ENCODE peak calls at places on chromosomes 13 and 19, in eight cellular contexts. One of them, this sample, is unnamed.

GRCh38 chr13:98842074-98842473 is 89.6 kb upstream of the SLC15A1 start:
- DNase-seq in IMR-90: no peak
- DNase-seq in H54: no peak
- DNase-seq in ovary: no peak
- DNase-seq in A549: no peak
- DNase-seq in sigmoid colon: no peak
- DNase-seq in heart left ventricle: no peak
- DNase-seq in HCT116: no peak
- DNase-seq in this sample: no peak

GRCh38 chr13:39144941-39145533 is 106.8 kb downstream of the NHLRC3 start:
- DNase-seq in IMR-90: peak; percentile 70
- DNase-seq in H54: peak; percentile 5
- DNase-seq in ovary: peak; percentile 74
- DNase-seq in A549: peak; percentile 52
- DNase-seq in sigmoid colon: peak; percentile 77
- DNase-seq in heart left ventricle: peak; percentile 63
- DNase-seq in HCT116: peak; percentile 41
- DNase-seq in this sample: peak; percentile 71

GRCh38 chr19:55062735-55063491 is at the start of gene RDH13:
- DNase-seq in IMR-90: peak; percentile 96
- DNase-seq in H54: peak; percentile 100
- DNase-seq in ovary: peak; percentile 96
- DNase-seq in A549: peak; percentile 99
- DNase-seq in sigmoid colon: peak; percentile 98
- DNase-seq in heart left ventricle: peak; percentile 98
- DNase-seq in HCT116: peak; percentile 96
- DNase-seq in this sample: peak; percentile 91

GRCh38 chr19:33861950-33862349 is 65.3 kb downstream of the KCTD15 start:
- DNase-seq in IMR-90: no peak
- DNase-seq in H54: no peak
- DNase-seq in ovary: no peak
- DNase-seq in A549: no peak
- DNase-seq in sigmoid colon: no peak
- DNase-seq in heart left ventricle: no peak
- DNase-seq in HCT116: no peak
- DNase-seq in this sample: no peak

GRCh38 chr13:55563267-55563666 is 1577.5 kb upstream of the PRR20A start:
- DNase-seq in IMR-90: no peak
- DNase-seq in H54: no peak
- DNase-seq in ovary: no peak
- DNase-seq in A549: no peak
- DNase-seq in sigmoid colon: no peak
- DNase-seq in heart left ventricle: no peak
- DNase-seq in HCT116: no peak
- DNase-seq in this sample: no peak

GRCh38 chr13:26051231-26052135 is at the start of gene SHISA2:
- DNase-seq in IMR-90: peak; percentile 31
- DNase-seq in H54: no peak
- DNase-seq in ovary: no peak
- DNase-seq in A549: peak; percentile 14
- DNase-seq in sigmoid colon: no peak
- DNase-seq in heart left ventricle: peak; percentile 46
- DNase-seq in HCT116: no peak
- DNase-seq in this sample: peak; percentile 72

GRCh38 chr19:2602391-2603181 is 99.9 kb downstream of the GNG7 start:
- DNase-seq in IMR-90: peak; percentile 81
- DNase-seq in H54: peak; percentile 62
- DNase-seq in ovary: peak; percentile 88
- DNase-seq in A549: no peak
- DNase-seq in sigmoid colon: peak; percentile 98
- DNase-seq in heart left ventricle: peak; percentile 89
- DNase-seq in HCT116: no peak
- DNase-seq in this sample: no peak

GRCh38 chr13:32124743-32125142 is 93.2 kb downstream of the FRY start:
- DNase-seq in IMR-90: no peak
- DNase-seq in H54: no peak
- DNase-seq in ovary: no peak
- DNase-seq in A549: no peak
- DNase-seq in sigmoid colon: no peak
- DNase-seq in heart left ventricle: no peak
- DNase-seq in HCT116: no peak
- DNase-seq in this sample: peak; percentile 77

GRCh38 chr13:113845055-113845454 is 18.8 kb downstream of the GAS6 start:
- DNase-seq in IMR-90: no peak
- DNase-seq in H54: no peak
- DNase-seq in ovary: no peak
- DNase-seq in A549: no peak
- DNase-seq in sigmoid colon: no peak
- DNase-seq in heart left ventricle: no peak
- DNase-seq in HCT116: no peak
- DNase-seq in this sample: no peak

GRCh38 chr19:40143612-40144011 is 47.6 kb upstream of the MAP3K10 start:
- DNase-seq in IMR-90: no peak
- DNase-seq in H54: no peak
- DNase-seq in ovary: no peak
- DNase-seq in A549: no peak
- DNase-seq in sigmoid colon: no peak
- DNase-seq in heart left ventricle: peak; percentile 50
- DNase-seq in HCT116: no peak
- DNase-seq in this sample: peak; percentile 6

GRCh38 chr13:48043789-48044503 is 6.4 kb downstream of the NUDT15 start:
- DNase-seq in IMR-90: peak; percentile 73
- DNase-seq in H54: no peak
- DNase-seq in ovary: no peak
- DNase-seq in A549: no peak
- DNase-seq in sigmoid colon: no peak
- DNase-seq in heart left ventricle: no peak
- DNase-seq in HCT116: no peak
- DNase-seq in this sample: no peak

GRCh38 chr13:103299079-103299478 is 232.9 kb upstream of the SLC10A2 start:
- DNase-seq in IMR-90: no peak
- DNase-seq in H54: no peak
- DNase-seq in ovary: no peak
- DNase-seq in A549: no peak
- DNase-seq in sigmoid colon: no peak
- DNase-seq in heart left ventricle: no peak
- DNase-seq in HCT116: no peak
- DNase-seq in this sample: no peak

GRCh38 chr13:82740442-82740841 is 1141.8 kb downstream of the SLITRK1 start:
- DNase-seq in IMR-90: no peak
- DNase-seq in H54: no peak
- DNase-seq in ovary: no peak
- DNase-seq in A549: no peak
- DNase-seq in sigmoid colon: peak; percentile 57
- DNase-seq in heart left ventricle: no peak
- DNase-seq in HCT116: no peak
- DNase-seq in this sample: no peak

GRCh38 chr19:40921005-40921897 is 39.2 kb upstream of the CYP2A7 start:
- DNase-seq in IMR-90: no peak
- DNase-seq in H54: no peak
- DNase-seq in ovary: peak; percentile 60
- DNase-seq in A549: peak; percentile 100
- DNase-seq in sigmoid colon: no peak
- DNase-seq in heart left ventricle: no peak
- DNase-seq in HCT116: peak; percentile 74
- DNase-seq in this sample: no peak

GRCh38 chr13:112776354-112776753 is 86.5 kb downstream of the ATP11A start:
- DNase-seq in IMR-90: no peak
- DNase-seq in H54: no peak
- DNase-seq in ovary: no peak
- DNase-seq in A549: no peak
- DNase-seq in sigmoid colon: no peak
- DNase-seq in heart left ventricle: no peak
- DNase-seq in HCT116: no peak
- DNase-seq in this sample: no peak

GRCh38 chr19:14933506-14933905 is 7.8 kb upstream of the OR7C2 start:
- DNase-seq in IMR-90: no peak
- DNase-seq in H54: no peak
- DNase-seq in ovary: no peak
- DNase-seq in A549: no peak
- DNase-seq in sigmoid colon: no peak
- DNase-seq in heart left ventricle: no peak
- DNase-seq in HCT116: no peak
- DNase-seq in this sample: no peak

GRCh38 chr19:6003976-6004375 is 26.0 kb upstream of the RANBP3 start:
- DNase-seq in IMR-90: no peak
- DNase-seq in H54: no peak
- DNase-seq in ovary: no peak
- DNase-seq in A549: no peak
- DNase-seq in sigmoid colon: no peak
- DNase-seq in heart left ventricle: no peak
- DNase-seq in HCT116: no peak
- DNase-seq in this sample: no peak

GRCh38 chr19:2962018-2962670 is 15.2 kb upstream of the TLE6 start:
- DNase-seq in IMR-90: peak; percentile 89
- DNase-seq in H54: no peak
- DNase-seq in ovary: peak; percentile 69
- DNase-seq in A549: peak; percentile 66
- DNase-seq in sigmoid colon: no peak
- DNase-seq in heart left ventricle: peak; percentile 45
- DNase-seq in HCT116: peak; percentile 68
- DNase-seq in this sample: peak; percentile 68

GRCh38 chr19:55809381-55810058 is 22.3 kb downstream of the NLRP11 start:
- DNase-seq in IMR-90: peak; percentile 33
- DNase-seq in H54: peak; percentile 91
- DNase-seq in ovary: peak; percentile 15
- DNase-seq in A549: peak; percentile 94
- DNase-seq in sigmoid colon: peak; percentile 66
- DNase-seq in heart left ventricle: peak; percentile 44
- DNase-seq in HCT116: peak; percentile 90
- DNase-seq in this sample: peak; percentile 85

GRCh38 chr19:40452016-40452415 is 7.9 kb upstream of the SERTAD3 start:
- DNase-seq in IMR-90: no peak
- DNase-seq in H54: no peak
- DNase-seq in ovary: no peak
- DNase-seq in A549: no peak
- DNase-seq in sigmoid colon: no peak
- DNase-seq in heart left ventricle: no peak
- DNase-seq in HCT116: no peak
- DNase-seq in this sample: no peak

GRCh38 chr19:2517881-2518601 is 42.1 kb downstream of the GADD45B start:
- DNase-seq in IMR-90: no peak
- DNase-seq in H54: no peak
- DNase-seq in ovary: no peak
- DNase-seq in A549: no peak
- DNase-seq in sigmoid colon: no peak
- DNase-seq in heart left ventricle: no peak
- DNase-seq in HCT116: no peak
- DNase-seq in this sample: no peak

GRCh38 chr13:51644649-51645048 is 60.4 kb downstream of the WDFY2 start:
- DNase-seq in IMR-90: peak; percentile 21
- DNase-seq in H54: no peak
- DNase-seq in ovary: no peak
- DNase-seq in A549: peak; percentile 28
- DNase-seq in sigmoid colon: no peak
- DNase-seq in heart left ventricle: no peak
- DNase-seq in HCT116: no peak
- DNase-seq in this sample: peak; percentile 60

GRCh38 chr13:80195649-80196048 is 145.3 kb downstream of the SPRY2 start:
- DNase-seq in IMR-90: no peak
- DNase-seq in H54: no peak
- DNase-seq in ovary: no peak
- DNase-seq in A549: no peak
- DNase-seq in sigmoid colon: no peak
- DNase-seq in heart left ventricle: no peak
- DNase-seq in HCT116: no peak
- DNase-seq in this sample: no peak

DNA sequence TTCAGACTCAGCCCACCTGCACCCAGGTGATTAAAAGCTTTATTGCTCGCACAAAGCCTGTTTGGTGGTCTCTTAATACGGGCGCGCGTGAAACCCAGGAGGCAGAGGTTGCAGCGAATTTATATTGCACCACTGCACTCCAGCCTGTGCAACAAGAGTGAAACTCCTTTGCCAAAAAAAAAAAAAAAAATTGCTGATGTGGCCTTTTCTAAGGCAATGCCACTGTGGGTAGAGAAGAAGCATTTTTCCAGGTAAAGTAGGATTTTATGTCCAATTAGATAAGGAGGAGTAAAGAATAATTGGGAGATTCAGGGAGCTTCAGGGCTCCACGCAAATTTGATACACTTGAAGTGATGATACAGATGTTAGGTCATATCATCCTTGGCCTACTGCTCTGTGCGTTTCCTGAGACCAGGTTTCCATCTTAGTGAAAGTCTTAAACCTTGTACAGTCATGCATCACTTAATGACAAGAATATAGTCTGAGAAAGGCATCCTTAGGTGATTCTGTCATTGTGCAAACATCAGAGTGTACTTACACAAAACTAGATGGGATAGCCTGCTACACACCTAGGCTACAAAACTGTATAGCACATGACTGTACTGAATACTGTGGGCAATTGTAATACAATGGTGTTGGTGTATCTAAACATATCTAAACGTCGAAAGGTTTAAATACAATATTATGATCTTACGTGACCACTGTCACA is 150.9 kb downstream of the SPRY2 start:
- DNase-seq in IMR-90: no peak
- DNase-seq in H54: no peak
- DNase-seq in ovary: no peak
- DNase-seq in A549: no peak
- DNase-seq in sigmoid colon: no peak
- DNase-seq in heart left ventricle: no peak
- DNase-seq in HCT116: no peak
- DNase-seq in this sample: no peak
- TF ChIP-seq POLR2A in IMR-90: no peak
- TF ChIP-seq POLR2A in H54: no peak
- TF ChIP-seq POLR2A in ovary: no peak
- TF ChIP-seq POLR2A in A549: no peak
- TF ChIP-seq POLR2A in sigmoid colon: no peak
- TF ChIP-seq POLR2A in heart left ventricle: no peak
- TF ChIP-seq POLR2A in HCT116: no peak
- TF ChIP-seq POLR2A in this sample: no peak

GRCh38 chr19:12913871-12914690 is 5.0 kb downstream of the SYCE2 start:
- DNase-seq in IMR-90: no peak
- DNase-seq in H54: no peak
- DNase-seq in ovary: no peak
- DNase-seq in A549: no peak
- DNase-seq in sigmoid colon: peak; percentile 74
- DNase-seq in heart left ventricle: no peak
- DNase-seq in HCT116: no peak
- DNase-seq in this sample: peak; percentile 96
- TF ChIP-seq POLR2A in IMR-90: no peak
- TF ChIP-seq POLR2A in H54: no peak
- TF ChIP-seq POLR2A in ovary: no peak
- TF ChIP-seq POLR2A in A549: no peak
- TF ChIP-seq POLR2A in sigmoid colon: no peak
- TF ChIP-seq POLR2A in heart left ventricle: no peak
- TF ChIP-seq POLR2A in HCT116: no peak
- TF ChIP-seq POLR2A in this sample: peak; percentile 40

GRCh38 chr13:79853258-79853657 is 372.3 kb downstream of the NDFIP2 start:
- DNase-seq in IMR-90: no peak
- DNase-seq in H54: no peak
- DNase-seq in ovary: no peak
- DNase-seq in A549: no peak
- DNase-seq in sigmoid colon: no peak
- DNase-seq in heart left ventricle: no peak
- DNase-seq in HCT116: no peak
- DNase-seq in this sample: no peak
- TF ChIP-seq POLR2A in IMR-90: no peak
- TF ChIP-seq POLR2A in H54: no peak
- TF ChIP-seq POLR2A in ovary: no peak
- TF ChIP-seq POLR2A in A549: no peak
- TF ChIP-seq POLR2A in sigmoid colon: no peak
- TF ChIP-seq POLR2A in heart left ventricle: no peak
- TF ChIP-seq POLR2A in HCT116: no peak
- TF ChIP-seq POLR2A in this sample: no peak

GRCh38 chr19:18017275-18018083 is 9.5 kb downstream of the ARRDC2 start:
- DNase-seq in IMR-90: no peak
- DNase-seq in H54: no peak
- DNase-seq in ovary: no peak
- DNase-seq in A549: no peak
- DNase-seq in sigmoid colon: no peak
- DNase-seq in heart left ventricle: no peak
- DNase-seq in HCT116: no peak
- DNase-seq in this sample: no peak
- TF ChIP-seq POLR2A in IMR-90: no peak
- TF ChIP-seq POLR2A in H54: no peak
- TF ChIP-seq POLR2A in ovary: no peak
- TF ChIP-seq POLR2A in A549: no peak
- TF ChIP-seq POLR2A in sigmoid colon: no peak
- TF ChIP-seq POLR2A in heart left ventricle: peak; percentile 48
- TF ChIP-seq POLR2A in HCT116: no peak
- TF ChIP-seq POLR2A in this sample: no peak